ENCODE peak calls at places on chromosomes 16 and 17, in seven cellular contexts. L, E, Y, X, H, S and F are unnamed samples.

GRCh38 chr16:8937803-8938202 is 25.9 kb downstream of the USP7 start:
- DNase-seq in X (no peak), S (no peak), H (no peak), L (no peak), Y (no peak), E (peak), F (no peak)

GRCh38 chr16:78789556-78789955 is 690.1 kb downstream of the WWOX start:
- DNase-seq in S (no peak), E (no peak), H (no peak), L (no peak), X (no peak), Y (no peak), F (no peak)

GRCh38 chr17:72392056-72393010 is 271.5 kb downstream of the SOX9 start:
- DNase-seq in X (no peak), S (peak), E (no peak), L (no peak), Y (peak), H (no peak), F (no peak)

GRCh38 chr17:1398028-1398427 is 2.0 kb downstream of the YWHAE start:
- DNase-seq in Y (no peak), X (no peak), L (no peak), S (no peak), E (no peak), H (no peak), F (no peak)

GRCh38 chr16:89841275-89841674 is 13.0 kb downstream of the SPIRE2 start:
- DNase-seq in Y (no peak), E (no peak), H (no peak), S (no peak), L (no peak), X (no peak), F (no peak)

GRCh38 chr16:4313563-4314531 is 2.0 kb upstream of the GLIS2 start:
- DNase-seq in E (peak), X (peak), H (no peak), S (no peak), L (no peak), Y (no peak), F (no peak)

GRCh38 chr16:468072-468821 is 42.8 kb downstream of the RAB11FIP3 start:
- DNase-seq in E (no peak), H (no peak), Y (no peak), X (no peak), L (no peak), S (no peak), F (no peak)

GRCh38 chr17:82276951-82277350 is 3.5 kb upstream of the CSNK1D start:
- DNase-seq in Y (no peak), E (peak), H (no peak), S (no peak), X (no peak), L (no peak), F (no peak)

GRCh38 chr16:72380283-72380682 is 208.3 kb upstream of the PMFBP1 start:
- DNase-seq in S (no peak), L (no peak), Y (no peak), E (no peak), X (no peak), H (no peak), F (no peak)